ENCODE peak calls at places on chromosomes 1 and 21, in ten cellular contexts. O is RWPE1, H is fibroblast of the aortic adventitia, U is AG09309, E is pancreas, G is fibroblast of lung, P is foreskin fibroblast, I is progenitor cell of endocrine pancreas, Z is cardiac fibroblast, N is cardiac muscle cell. J is an unnamed sample.

GRCh38 chr1:26283871-26284596 is 4.1 kb downstream of the SH3BGRL3 start:
- DNase-seq in G (no peak), O (no peak), H (no peak), U (no peak), P (no peak), N (no peak), I (no peak), Z (no peak), E (no peak), J (no peak)

GRCh38 chr1:99264201-99265021 is at the start of gene PLPPR4:
- DNase-seq in H (peak), O (peak), I (peak), Z (peak), U (no peak), P (peak), G (peak), N (peak), E (peak), J (peak)

GRCh38 chr1:37752583-37753471 is 12.1 kb downstream of the EPHA10 start:
- DNase-seq in P (peak), N (peak), G (no peak), I (peak), E (peak), H (no peak), Z (no peak), U (no peak), O (no peak), J (no peak)

GRCh38 chr21:44926364-44927101 is 5.8 kb upstream of the ITGB2 start:
- DNase-seq in H (peak), Z (no peak), U (peak), O (no peak), P (no peak), G (no peak), I (no peak), E (no peak), N (no peak), J (peak)

GRCh38 chr1:197675475-197676324 is 99.6 kb downstream of the DENND1B start:
- DNase-seq in H (peak), P (no peak), E (no peak), O (peak), N (no peak), Z (peak), G (peak), I (no peak), U (no peak), J (no peak)

GRCh38 chr1:204649756-204650155 is 35.8 kb downstream of the LRRN2 start:
- DNase-seq in E (peak), O (no peak), Z (no peak), H (no peak), N (no peak), G (no peak), P (no peak), U (no peak), I (no peak), J (no peak)

GRCh38 chr1:29457496-29458368 is 221.4 kb downstream of the PTPRU start:
- DNase-seq in H (no peak), P (no peak), N (no peak), U (no peak), E (no peak), Z (no peak), O (no peak), G (no peak), I (no peak), J (no peak)

GRCh38 chr1:46735708-46736324 is 16.9 kb upstream of the EFCAB14 start:
- DNase-seq in O (peak), E (no peak), H (peak), I (peak), U (no peak), N (peak), Z (peak), P (peak), G (peak), J (peak)

GRCh38 chr1:76867342-76868130 is at the start of gene ST6GALNAC5:
- DNase-seq in P (no peak), H (no peak), G (peak), O (peak), Z (peak), U (no peak), N (peak), E (peak), I (peak), J (no peak)

GRCh38 chr1:239031310-239031709 is 355.1 kb upstream of the CHRM3 start:
- DNase-seq in N (no peak), E (no peak), G (no peak), U (no peak), P (no peak), I (no peak), O (no peak), H (no peak), Z (no peak), J (no peak)

GRCh38 chr1:43949663-43950062 is 2.9 kb downstream of the IPO13 start:
- DNase-seq in P (no peak), G (no peak), O (no peak), N (no peak), Z (no peak), I (no peak), H (no peak), E (no peak), U (no peak), J (no peak)

GRCh38 chr1:4854379-4854778 is 200.0 kb downstream of the AJAP1 start:
- DNase-seq in U (no peak), I (no peak), O (no peak), H (no peak), N (no peak), E (no peak), Z (no peak), P (no peak), G (no peak), J (no peak)

GRCh38 chr1:107430540-107431228 is 289.8 kb downstream of the NTNG1 start:
- DNase-seq in O (peak), H (peak), G (peak), I (peak), P (no peak), Z (peak), E (peak), U (peak), N (peak), J (no peak)

GRCh38 chr1:244010191-244010590 is 40.9 kb upstream of the ZBTB18 start:
- DNase-seq in U (no peak), P (no peak), H (no peak), E (no peak), O (no peak), Z (no peak), I (no peak), G (no peak), N (no peak), J (no peak)

GRCh38 chr21:44910229-44911065 is 10.3 kb downstream of the ITGB2 start:
- DNase-seq in U (no peak), Z (no peak), H (no peak), N (no peak), O (no peak), P (no peak), E (peak), G (no peak), I (no peak), J (no peak)

GRCh38 chr1:163813251-163813650 is 491.5 kb downstream of the NUF2 start:
- DNase-seq in U (no peak), I (no peak), P (peak), E (no peak), N (no peak), H (no peak), O (no peak), G (no peak), Z (peak), J (no peak)

GRCh38 chr1:26602378-26602959 is 72.9 kb downstream of the RPS6KA1 start:
- DNase-seq in Z (peak), U (no peak), G (peak), E (no peak), I (peak), H (peak), O (peak), P (peak), N (peak), J (peak)

GRCh38 chr1:156104861-156105546 is 9.5 kb upstream of the LMNA start:
- DNase-seq in U (no peak), G (peak), E (peak), P (peak), I (no peak), O (no peak), H (peak), N (no peak), Z (no peak), J (peak)

GRCh38 chr1:57464756-57465155 is 40.9 kb upstream of the DAB1 start:
- DNase-seq in P (no peak), O (no peak), E (no peak), Z (no peak), H (no peak), I (no peak), G (no peak), N (no peak), U (no peak), J (no peak)

GRCh38 chr1:84598846-84599741 is 24.9 kb upstream of the CTBS start:
- DNase-seq in U (peak), H (peak), G (peak), N (no peak), E (no peak), Z (peak), P (peak), I (no peak), O (peak), J (peak)

GRCh38 chr1:150999051-150999674 is 7.5 kb downstream of the MINDY1 start:
- DNase-seq in O (no peak), P (no peak), E (no peak), G (peak), I (no peak), N (no peak), H (peak), Z (peak), U (peak), J (peak)

GRCh38 chr1:222814536-222815366 is at the start of gene DISP1:
- DNase-seq in O (peak), U (no peak), N (peak), G (peak), I (peak), E (peak), Z (peak), P (peak), H (peak), J (peak)

GRCh38 chr1:232472485-232473041 is 157.4 kb downstream of the SIPA1L2 start:
- DNase-seq in Z (peak), I (no peak), O (no peak), G (peak), H (peak), E (no peak), P (peak), N (no peak), U (peak), J (peak)

GRCh38 chr1:58727363-58727762 is 27.5 kb upstream of the MYSM1 start:
- DNase-seq in N (no peak), O (peak), P (peak), I (no peak), G (peak), H (peak), E (no peak), U (peak), Z (peak), J (peak)

GRCh38 chr1:107262472-107263286 is 121.8 kb downstream of the NTNG1 start:
- DNase-seq in Z (no peak), P (peak), O (peak), G (no peak), H (no peak), N (no peak), E (no peak), I (no peak), U (no peak), J (no peak)

GRCh38 chr1:17177654-17178053 is 27.3 kb upstream of the PADI1 start:
- DNase-seq in P (no peak), G (no peak), Z (no peak), H (no peak), U (no peak), E (no peak), N (no peak), O (no peak), I (no peak), J (no peak)

GRCh38 chr1:161985301-161985825 is 38.3 kb downstream of the OLFML2B start:
- DNase-seq in U (no peak), O (no peak), G (no peak), P (no peak), N (no peak), Z (no peak), I (no peak), E (no peak), H (no peak), J (no peak)

GRCh38 chr1:180787628-180788307 is 124.9 kb upstream of the KIAA1614 start:
- DNase-seq in P (no peak), E (no peak), U (no peak), H (no peak), G (no peak), Z (no peak), N (no peak), O (no peak), I (no peak), J (no peak)

GRCh38 chr1:63931468-63931867 is 157.7 kb downstream of the ROR1 start:
- DNase-seq in E (no peak), I (no peak), U (no peak), O (no peak), P (peak), Z (peak), H (peak), G (peak), N (no peak), J (peak)

GRCh38 chr1:100896481-100896982 is 642 bp downstream of the SLC30A7 start:
- DNase-seq in G (peak), E (no peak), N (peak), Z (peak), U (no peak), O (peak), H (peak), I (no peak), P (peak), J (peak)

GRCh38 chr1:40849801-40850592 is 12.2 kb downstream of the CITED4 start:
- DNase-seq in N (peak), O (peak), I (peak), U (no peak), G (peak), Z (peak), P (peak), E (peak), H (peak), J (peak)

GRCh38 chr1:119924948-119925898 is 28.9 kb upstream of the ADAM30 start:
- DNase-seq in G (no peak), Z (no peak), I (no peak), H (no peak), P (no peak), U (no peak), N (peak), O (no peak), E (no peak), J (no peak)
- TF ChIP-seq CTCF in G (no peak), Z (no peak), I (no peak), H (no peak), P (no peak), U (no peak), N (no peak), O (no peak), E (no peak), J (no peak)

GRCh38 chr21:42593007-42593814 is 60.2 kb upstream of the PDE9A start:
- DNase-seq in N (peak), P (peak), I (peak), Z (peak), H (peak), U (no peak), G (peak), O (peak), E (peak), J (no peak)
- TF ChIP-seq CTCF in N (peak), P (peak), I (peak), Z (peak), H (peak), U (peak), G (peak), O (peak), E (peak), J (peak)

GRCh38 chr1:183470961-183471747 is 1.1 kb upstream of the SMG7 start:
- DNase-seq in O (peak), E (peak), Z (peak), H (peak), G (peak), I (peak), U (peak), N (peak), P (peak), J (peak)
- TF ChIP-seq CTCF in O (no peak), E (no peak), Z (peak), H (no peak), G (no peak), I (no peak), U (no peak), N (peak), P (no peak), J (no peak)

DNA sequence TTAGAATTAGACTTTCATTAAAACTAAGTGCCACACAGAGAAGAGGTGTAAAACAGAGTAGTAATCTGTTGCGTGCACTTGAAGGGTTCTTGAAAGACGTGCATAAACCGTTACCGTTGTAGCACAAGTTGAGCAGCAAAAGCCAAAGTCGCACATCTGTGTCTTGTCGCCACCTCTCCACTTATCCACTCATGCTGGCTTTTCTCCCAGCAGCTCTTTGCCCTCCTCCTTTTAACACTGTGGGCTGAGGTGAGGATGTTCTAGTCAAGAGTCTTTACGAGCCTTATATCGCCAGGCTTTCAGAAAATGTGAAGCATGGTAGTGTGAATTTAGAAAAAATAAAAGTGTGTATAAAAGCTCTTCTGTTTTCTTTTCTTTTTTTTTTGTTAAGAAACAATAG is 48.0 kb downstream of the NR5A2 start:
- DNase-seq in O (no peak), G (no peak), Z (peak), P (no peak), H (no peak), U (no peak), E (no peak), N (peak), I (no peak), J (no peak)
- TF ChIP-seq CTCF in O (no peak), G (no peak), Z (no peak), P (no peak), H (no peak), U (no peak), E (no peak), N (no peak), I (no peak), J (no peak)

GRCh38 chr1:24933468-24933867 is 3.4 kb upstream of the RUNX3 start:
- DNase-seq in O (no peak), E (no peak), I (no peak), U (no peak), G (no peak), P (no peak), N (no peak), Z (no peak), H (no peak), J (no peak)

GRCh38 chr1:24936688-24937087 is 6.6 kb upstream of the RUNX3 start:
- DNase-seq in U (no peak), P (no peak), E (no peak), G (no peak), O (no peak), H (no peak), Z (no peak), I (no peak), N (no peak), J (no peak)

GRCh38 chr1:24935615-24936484 is 5.8 kb upstream of the RUNX3 start:
- DNase-seq in G (no peak), U (no peak), Z (no peak), O (no peak), H (no peak), N (no peak), I (no peak), E (no peak), P (no peak), J (no peak)

GRCh38 chr1:24934300-24935195 is 4.5 kb upstream of the RUNX3 start:
- DNase-seq in Z (no peak), O (no peak), I (no peak), P (no peak), U (no peak), H (no peak), N (no peak), E (no peak), G (no peak), J (no peak)

DNA sequence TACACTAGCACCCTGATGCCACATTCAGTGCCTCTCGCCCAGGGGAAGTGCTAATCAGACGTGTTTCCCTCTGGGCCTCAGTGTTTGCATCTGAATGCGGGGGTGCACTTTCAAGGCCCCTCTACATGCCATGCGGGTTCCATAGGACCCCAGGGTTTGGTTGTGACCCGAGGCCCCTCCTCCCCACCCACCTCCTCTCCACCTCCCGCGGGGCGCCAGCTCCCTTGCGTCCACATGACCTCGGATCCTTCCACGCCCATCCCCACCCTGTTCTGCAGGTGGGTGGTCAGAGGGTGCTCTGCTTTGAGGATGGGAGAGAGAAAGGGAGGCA is 5.1 kb upstream of the RUNX3 start:
- DNase-seq in H (no peak), U (no peak), I (no peak), G (no peak), N (no peak), E (no peak), Z (no peak), P (no peak), O (no peak), J (no peak)
- TF ChIP-seq CTCF in H (no peak), U (no peak), I (no peak), G (no peak), N (no peak), E (no peak), Z (no peak), P (no peak), O (no peak), J (no peak)

DNA sequence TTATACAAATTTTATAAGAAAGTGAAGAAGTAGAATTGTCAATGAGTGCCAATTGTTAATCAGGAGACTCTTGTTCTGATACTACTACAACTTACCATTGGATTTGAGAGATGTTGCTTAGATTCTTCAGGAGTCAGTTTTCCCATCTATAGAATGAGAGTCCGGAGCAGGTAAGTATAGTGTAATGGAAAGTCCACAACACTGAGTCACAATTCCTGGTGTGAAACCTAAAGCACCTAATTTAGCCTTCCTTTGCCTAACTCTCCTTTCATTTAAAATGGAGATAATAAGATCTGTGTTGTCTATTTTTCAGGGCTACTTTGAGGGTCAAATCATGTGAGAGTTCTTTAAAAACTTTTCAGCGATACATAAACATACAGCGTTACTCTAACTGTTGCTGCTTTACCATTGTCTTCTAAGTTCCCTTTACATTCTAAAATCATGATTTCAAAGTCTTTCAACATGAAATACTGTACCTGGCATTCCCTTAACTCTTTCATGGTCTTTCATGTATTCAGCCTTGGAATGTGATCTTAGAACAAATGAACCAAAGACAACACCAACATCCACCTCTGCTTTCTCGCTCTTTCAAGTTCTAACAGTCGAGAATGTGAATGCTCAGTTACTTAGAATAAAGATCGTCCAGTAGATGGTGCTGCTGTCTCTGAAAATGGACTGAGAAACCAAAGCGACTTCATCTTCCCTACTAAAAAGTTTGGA is 90.9 kb downstream of the SLC30A10 start:
- DNase-seq in G (peak), I (no peak), N (peak), E (no peak), Z (peak), U (peak), O (peak), P (peak), H (peak), J (peak)
- TF ChIP-seq CTCF in G (peak), I (peak), N (peak), E (peak), Z (peak), U (peak), O (peak), P (peak), H (peak), J (peak)

DNA sequence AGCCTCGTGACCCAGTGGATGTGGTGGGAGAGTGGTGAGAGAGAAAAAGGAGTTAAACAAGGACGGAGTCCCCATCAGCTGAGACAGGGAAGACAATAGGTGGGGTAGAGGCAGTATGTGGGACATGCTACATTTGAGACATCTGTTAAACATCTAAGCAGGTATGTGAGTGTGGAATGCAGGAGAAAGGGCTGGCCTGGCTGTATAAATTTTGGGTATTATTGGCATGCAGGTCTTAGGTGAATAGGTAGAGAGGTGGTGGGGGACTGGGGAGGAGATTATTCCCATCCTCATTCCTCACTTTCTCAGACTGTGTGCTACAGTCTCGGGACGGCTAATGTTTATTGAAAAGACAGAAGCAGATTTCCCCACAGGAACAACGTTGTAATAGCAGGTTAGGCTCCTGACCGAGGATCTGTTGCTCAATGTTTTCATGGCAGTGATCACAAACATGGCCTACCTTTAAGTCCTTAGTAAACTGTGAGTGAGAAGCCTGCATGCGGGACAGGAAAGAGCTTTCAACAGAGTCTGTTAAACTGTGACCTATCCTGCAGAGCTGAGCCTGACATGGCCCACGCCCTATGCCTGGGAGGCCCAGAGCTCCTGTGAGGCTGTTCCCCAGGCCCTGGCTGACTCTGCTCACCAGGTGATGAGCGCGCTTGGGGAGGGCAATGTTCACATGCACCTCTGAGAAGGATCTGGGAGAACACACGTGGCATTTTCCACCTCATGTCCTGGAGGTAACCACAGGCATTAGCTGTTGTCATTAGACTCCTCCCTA is 16.5 kb downstream of the VSIG8 start:
- DNase-seq in Z (no peak), G (no peak), U (no peak), P (no peak), I (no peak), H (no peak), O (no peak), N (no peak), E (no peak), J (no peak)
- TF ChIP-seq CTCF in Z (no peak), G (no peak), U (no peak), P (no peak), I (no peak), H (no peak), O (no peak), N (no peak), E (no peak), J (no peak)